ENCODE peak calls at places on chromosomes 4 and X, in seven cellular contexts. F is HTR-8/SVneo; Z is stimulated activated CD8-positive, alpha-beta memory T cell treated with anti-CD3 and anti-CD28 coated beads, Interleukin-15, amount 100 ng/mL, for 4 hours; V is hippocampal formation; D is lower leg skin; R is stimulated activated naive B cell treated with anti-CD40 and anti-IgM and Interleukin-4, amounts not matched to agents 10 μg/mL and 1 μg/mL and 100 μg/mL, for 72 hours; Q is effector memory CD8-positive, alpha-beta T cell. U is an unnamed sample.

GRCh38 chr4:24104173-24104572 is 214.3 kb upstream of the PPARGC1A start:
- DNase-seq in F (no peak), Z (no peak), V (no peak), D (no peak), R (no peak), Q (no peak), U (no peak)

GRCh38 chr4:128600996-128601857 is 208.3 kb upstream of the JADE1 start:
- DNase-seq in F (peak), Z (no peak), V (no peak), D (peak), R (no peak), Q (no peak), U (no peak)

GRCh38 chr4:80078361-80079092 is 5.5 kb upstream of the ANTXR2 start:
- DNase-seq in F (no peak), Z (no peak), V (no peak), D (no peak), R (no peak), Q (no peak), U (no peak)

GRCh38 chr4:145619639-145619996 is 433 bp downstream of the MMAA start:
- DNase-seq in F (no peak), Z (peak), V (peak), D (peak), R (no peak), Q (no peak), U (peak)

GRCh38 chrX:129480889-129481288 is 42.4 kb downstream of the SMARCA1 start:
- DNase-seq in F (no peak), Z (no peak), V (no peak), D (no peak), R (no peak), Q (no peak), U (no peak)

GRCh38 chr4:22991576-22991975 is 298.8 kb downstream of the GBA3 start:
- DNase-seq in F (no peak), Z (no peak), V (no peak), D (no peak), R (no peak), Q (no peak), U (no peak)

GRCh38 chrX:109952050-109952449 is 50.9 kb upstream of the TMEM164 start:
- DNase-seq in F (no peak), Z (no peak), V (no peak), D (no peak), R (no peak), Q (no peak), U (no peak)

GRCh38 chr4:74523076-74523475 is 78.1 kb downstream of the AREG start:
- DNase-seq in F (no peak), Z (no peak), V (no peak), D (no peak), R (no peak), Q (no peak), U (no peak)

GRCh38 chr4:158035662-158036195 is 137.1 kb downstream of the GASK1B start:
- DNase-seq in F (no peak), Z (no peak), V (no peak), D (no peak), R (no peak), Q (no peak), U (no peak)

GRCh38 chrX:1093112-1093511 is 119.3 kb downstream of the CRLF2 start:
- DNase-seq in F (no peak), Z (peak), V (no peak), D (no peak), R (no peak), Q (no peak), U (no peak)

GRCh38 chrX:71923516-71923915 is 12.9 kb downstream of the NHSL2 start:
- DNase-seq in F (no peak), Z (no peak), V (no peak), D (no peak), R (no peak), Q (no peak), U (no peak)

GRCh38 chrX:33447285-33447684 is 235.9 kb upstream of the DMD start:
- DNase-seq in F (no peak), Z (no peak), V (no peak), D (no peak), R (no peak), Q (no peak), U (no peak)

GRCh38 chr4:38162240-38162784 is 202.1 kb downstream of the PTTG2 start:
- DNase-seq in F (peak), Z (no peak), V (no peak), D (no peak), R (no peak), Q (no peak), U (no peak)

GRCh38 chrX:20527458-20528099 is 260.9 kb upstream of the RPS6KA3 start:
- DNase-seq in F (peak), Z (no peak), V (no peak), D (no peak), R (no peak), Q (no peak), U (peak)

GRCh38 chrX:24528605-24529004 is 63.5 kb downstream of the PDK3 start:
- DNase-seq in F (no peak), Z (no peak), V (no peak), D (no peak), R (no peak), Q (no peak), U (no peak)

GRCh38 chr4:34664051-34664450 is 1580.3 kb downstream of the ARAP2 start:
- DNase-seq in F (no peak), Z (no peak), V (no peak), D (no peak), R (no peak), Q (no peak), U (no peak)

GRCh38 chr4:48190839-48191238 is 56.8 kb upstream of the TXK start:
- DNase-seq in F (no peak), Z (no peak), V (no peak), D (no peak), R (no peak), Q (no peak), U (no peak)

GRCh38 chrX:45445745-45446412 is 245.2 kb upstream of the DIPK2B start:
- DNase-seq in F (peak), Z (no peak), V (no peak), D (no peak), R (no peak), Q (no peak), U (peak)

GRCh38 chrX:154323537-154323936 is 27.9 kb downstream of the TKTL1 start:
- DNase-seq in F (no peak), Z (no peak), V (no peak), D (no peak), R (no peak), Q (no peak), U (no peak)

GRCh38 chrX:25020391-25021131 is 4.8 kb upstream of the ARX start:
- DNase-seq in F (peak), Z (no peak), V (no peak), D (no peak), R (no peak), Q (peak), U (no peak)

GRCh38 chrX:2969021-2969420 is 37.3 kb upstream of the ARSH start:
- DNase-seq in F (no peak), Z (no peak), V (no peak), D (no peak), R (no peak), Q (no peak), U (no peak)